ENCODE peak calls at places on chromosomes 13 and 19, in five cellular contexts. Q is stimulated activated naive B cell treated with anti-CD40 and anti-IgM and Interleukin-4, amounts not matched to agents 10 μg/mL and 1 μg/mL and 100 μg/mL, for 72 hours; E is activated CD4-positive, alpha-beta T cell treated with anti-CD3 and anti-CD28 coated beads, Interleukin-2, amount 50 U/mL, for 1 hour; U is GM03348; B is Caco-2. H is an unnamed sample.
A peak's percentile ranks its signal among the peaks of the same experiment; 100 is the strongest.

GRCh38 chr19:31113250-31113685 is 236.0 kb downstream of the TSHZ3 start:
- DNase-seq in Q (no peak), E (no peak), U (peak; percentile 53), B (no peak), H (no peak)

GRCh38 chr13:48412100-48412556 is 785 bp downstream of the LPAR6 start:
- DNase-seq in Q (no peak), E (no peak), U (no peak), B (no peak), H (no peak)

GRCh38 chr13:33087790-33088189 is 71.6 kb downstream of the KL start:
- DNase-seq in Q (no peak), E (no peak), U (no peak), B (no peak), H (no peak)

GRCh38 chr19:38193445-38193844 is 30.6 kb downstream of the DPF1 start:
- DNase-seq in Q (no peak), E (no peak), U (no peak), B (no peak), H (no peak)

GRCh38 chr13:64709079-64709478 is 2521.1 kb downstream of the PCDH9 start:
- DNase-seq in Q (no peak), E (no peak), U (no peak), B (no peak), H (no peak)

GRCh38 chr13:112688560-112689497 is 1.0 kb upstream of the ATP11A start:
- DNase-seq in Q (peak; percentile 21), E (peak; percentile 41), U (no peak), B (no peak), H (peak; percentile 30)

GRCh38 chr13:90968510-90968909 is 379.0 kb upstream of the MIR17HG start:
- DNase-seq in Q (no peak), E (no peak), U (no peak), B (peak; percentile 51), H (no peak)

GRCh38 chr19:39432677-39433025 is 3.1 kb downstream of the RPS16 start:
- DNase-seq in Q (no peak), E (no peak), U (no peak), B (no peak), H (no peak)

GRCh38 chr19:55255618-55256423 is 3.0 kb downstream of the PPP6R1 start:
- DNase-seq in Q (peak; percentile 43), E (peak; percentile 35), U (no peak), B (no peak), H (no peak)